ENCODE peak calls at places on chromosomes 4 and X, in six cellular contexts. J is H9; C is stimulated activated CD4-positive, alpha-beta T cell treated with anti-CD3 and anti-CD28 coated beads, Interleukin-15, amount 100 ng/mL, for 1 hour; D is C1 segment of cervical spinal cord; T is iris pigment epithelial cell; V is epithelial cell of esophagus. I is an unnamed sample.

GRCh38 chrX:151821226-151821625 is 86.7 kb downstream of the CNGA2 start:
- DNase-seq in C (no peak), D (no peak), J (no peak), V (peak; percentile 35), T (no peak), I (no peak)

GRCh38 chr4:14177987-14178386 is 550.5 kb upstream of the BOD1L1 start:
- DNase-seq in J (no peak), V (no peak), D (no peak), C (no peak), T (no peak), I (no peak)

GRCh38 chr4:108247511-108248088 is 78.9 kb upstream of the LEF1 start:
- DNase-seq in D (no peak), V (peak; percentile 35), T (no peak), C (no peak), J (peak; percentile 45), I (no peak)

GRCh38 chr4:42167709-42168108 is 15.3 kb upstream of the BEND4 start:
- DNase-seq in T (no peak), J (no peak), V (no peak), D (no peak), C (no peak), I (no peak)

GRCh38 chr4:93201471-93201870 is 627.1 kb upstream of the ATOH1 start:
- DNase-seq in T (no peak), D (no peak), J (no peak), V (no peak), C (no peak), I (no peak)

GRCh38 chr4:113683143-113683542 is 78.4 kb downstream of the CAMK2D start:
- DNase-seq in C (peak; percentile 36), D (no peak), J (no peak), T (no peak), V (peak; percentile 45), I (no peak)

GRCh38 chrX:36198575-36198974 is 279.0 kb downstream of the CFAP47 start:
- DNase-seq in C (no peak), J (no peak), T (no peak), V (peak; percentile 84), D (no peak), I (no peak)

GRCh38 chr4:142696334-142697122 is 149.6 kb downstream of the INPP4B start:
- DNase-seq in C (no peak), D (no peak), V (no peak), T (no peak), J (no peak), I (no peak)

GRCh38 chr4:11719879-11720278 is 291.2 kb upstream of the HS3ST1 start:
- DNase-seq in C (no peak), D (no peak), T (no peak), J (no peak), V (peak; percentile 54), I (no peak)

GRCh38 chrX:39741904-39742303 is 355.9 kb downstream of the BCOR start:
- DNase-seq in C (no peak), J (no peak), D (no peak), V (no peak), T (no peak), I (no peak)

GRCh38 chr4:185229021-185229818 is 19.8 kb downstream of the SNX25 start:
- DNase-seq in D (no peak), J (no peak), T (no peak), C (no peak), V (no peak), I (no peak)

GRCh38 chrX:526295-527224 is 104.0 kb upstream of the SHOX start:
- DNase-seq in D (no peak), C (no peak), V (no peak), J (no peak), T (no peak), I (no peak)

GRCh38 chr4:109303141-109303499 is 662 bp upstream of the COL25A1 start:
- DNase-seq in C (no peak), T (peak; percentile 10), V (peak; percentile 21), D (no peak), J (no peak), I (no peak)

GRCh38 chr4:183377491-183377890 is 55.3 kb upstream of the CLDN24 start:
- DNase-seq in V (no peak), T (no peak), D (no peak), J (no peak), C (no peak), I (no peak)

GRCh38 chrX:16797358-16797757 is 11.1 kb downstream of the TXLNG start:
- DNase-seq in T (peak; percentile 6), D (no peak), J (no peak), V (no peak), C (no peak), I (no peak)

GRCh38 chrX:118773782-118774181 is 46.4 kb downstream of the IL13RA1 start:
- DNase-seq in J (no peak), V (peak; percentile 93), T (no peak), C (no peak), D (no peak), I (no peak)

GRCh38 chr4:123345132-123345923 is 51.3 kb upstream of the SPRY1 start:
- DNase-seq in J (no peak), D (no peak), V (no peak), T (no peak), C (no peak), I (no peak)

GRCh38 chr4:128776794-128777216 is 32.7 kb upstream of the JADE1 start:
- DNase-seq in J (no peak), T (peak; percentile 95), C (no peak), V (peak; percentile 87), D (no peak), I (no peak)

GRCh38 chr4:39029752-39030694 is 2.2 kb downstream of the TMEM156 start:
- DNase-seq in D (no peak), C (no peak), T (peak; percentile 18), V (no peak), J (no peak), I (no peak)

GRCh38 chr4:95095352-95095974 is 337.7 kb downstream of the BMPR1B start:
- DNase-seq in J (no peak), V (peak; percentile 48), T (peak; percentile 47), D (no peak), C (no peak), I (no peak)

GRCh38 chr4:113069212-113069892 is 19.9 kb downstream of the ANK2 start:
- DNase-seq in J (no peak), T (peak; percentile 24), D (no peak), V (peak; percentile 18), C (no peak), I (no peak)

GRCh38 chr4:157980158-157980557 is 192.7 kb downstream of the GASK1B start:
- DNase-seq in C (no peak), J (no peak), D (no peak), V (no peak), T (no peak), I (no peak)

GRCh38 chr4:87007345-87008181 is 72.8 kb downstream of the AFF1 start:
- DNase-seq in C (peak; percentile 16), V (peak; percentile 65), J (no peak), T (peak; percentile 66), D (peak; percentile 20), I (no peak)

GRCh38 chrX:65920620-65921019 is 119.3 kb downstream of the VSIG4 start:
- DNase-seq in D (no peak), J (no peak), T (no peak), C (no peak), V (peak; percentile 95), I (no peak)

GRCh38 chr4:38381788-38382187 is 282.2 kb upstream of the KLF3 start:
- DNase-seq in T (no peak), C (no peak), J (no peak), V (no peak), D (no peak), I (no peak)

GRCh38 chrX:154490021-154490413 is 412 bp downstream of the SLC10A3 start:
- DNase-seq in T (peak; percentile 39), V (peak; percentile 18), C (peak; percentile 4), J (no peak), D (no peak), I (no peak)

GRCh38 chr4:1975391-1975801 is 33.4 kb downstream of the NELFA start:
- DNase-seq in J (peak; percentile 30), C (no peak), T (no peak), D (no peak), V (peak; percentile 32), I (no peak)

GRCh38 chr4:25440478-25441030 is 63.5 kb downstream of the ANAPC4 start:
- DNase-seq in D (no peak), V (no peak), C (no peak), T (peak; percentile 33), J (no peak), I (no peak)

GRCh38 chr4:185412412-185412811 is 13.4 kb downstream of the UFSP2 start:
- DNase-seq in T (no peak), V (no peak), D (no peak), C (no peak), J (no peak), I (no peak)

GRCh38 chr4:57074753-57075152 is 35.4 kb downstream of the IGFBP7 start:
- DNase-seq in D (no peak), C (no peak), V (peak; percentile 97), J (no peak), T (peak; percentile 84), I (no peak)

GRCh38 chr4:128856246-128856645 is 46.7 kb downstream of the JADE1 start:
- DNase-seq in D (no peak), J (no peak), V (no peak), C (no peak), T (no peak), I (no peak)

GRCh38 chr4:75673959-75674328 is 733 bp upstream of the G3BP2 start:
- DNase-seq in C (no peak), V (no peak), D (no peak), T (peak; percentile 24), J (no peak), I (no peak)

GRCh38 chr4:187602339-187603092 is 393.1 kb upstream of the ZFP42 start:
- DNase-seq in T (peak; percentile 75), C (no peak), V (peak; percentile 79), D (no peak), J (no peak), I (no peak)